ENCODE peak calls at places on chromosomes 4 and X, in four cellular contexts. J is trophoblast cell, Y is thoracic aorta, V is uterus. F is an unnamed sample. For H3K36me3, the result is how much of the 10 kb centered on the place peaks cover.

GRCh38 chr4:116636917-116637316 is 448.5 kb downstream of the TRAM1L1 start:
- DNase-seq in J (no peak), Y (no peak), V (no peak), F (no peak)

GRCh38 chrX:119880552-119881437 is 9.2 kb downstream of the NDUFA1 start:
- DNase-seq in J (peak), Y (no peak), V (no peak), F (no peak)

GRCh38 chrX:17535229-17535628 is 160.2 kb downstream of the NHS start:
- DNase-seq in J (peak), Y (no peak), V (no peak), F (no peak)

GRCh38 chr4:133150643-133151300 is 1.7 kb downstream of the PCDH10 start:
- DNase-seq in J (no peak), Y (no peak), V (peak), F (no peak)

GRCh38 chr4:9954468-9954867 is 66.8 kb downstream of the SLC2A9 start:
- DNase-seq in J (no peak), Y (no peak), V (no peak), F (no peak)

GRCh38 chr4:158295053-158295452 is 84.8 kb downstream of the TMEM144 start:
- DNase-seq in J (peak), Y (no peak), V (no peak), F (no peak)

GRCh38 chr4:147599764-147600163 is 17.4 kb upstream of the TMEM184C start:
- DNase-seq in J (peak), Y (no peak), V (no peak), F (no peak)

GRCh38 chr4:82601242-82602015 is 39.6 kb upstream of the TMEM150C start:
- DNase-seq in J (no peak), Y (no peak), V (no peak), F (no peak)

GRCh38 chrX:109347618-109348017 is 134.3 kb downstream of the GUCY2F start:
- DNase-seq in J (no peak), Y (no peak), V (no peak), F (no peak)

GRCh38 chrX:49072712-49073095 is 1.1 kb downstream of the PRAF2 start:
- DNase-seq in J (no peak), Y (no peak), V (no peak), F (no peak)

GRCh38 chr4:136803430-136803829 is 728.9 kb downstream of the PCDH18 start:
- DNase-seq in J (no peak), Y (no peak), V (no peak), F (no peak)

GRCh38 chr4:148651991-148652390 is 209.8 kb upstream of the NR3C2 start:
- DNase-seq in J (peak), Y (no peak), V (no peak), F (no peak)

GRCh38 chrX:16839852-16840460 is 30.2 kb downstream of the RBBP7 start:
- DNase-seq in J (peak), Y (no peak), V (peak), F (no peak)

GRCh38 chr4:145155268-145155870 is 25.0 kb downstream of the OTUD4 start:
- DNase-seq in J (no peak), Y (no peak), V (no peak), F (no peak)

GRCh38 chr4:7434766-7435150 is at the start of gene PSAPL1:
- DNase-seq in J (peak), Y (no peak), V (no peak), F (no peak)

GRCh38 chr4:61094854-61095598 is 105.1 kb upstream of the ADGRL3 start:
- DNase-seq in J (peak), Y (no peak), V (no peak), F (no peak)

GRCh38 chr4:112704991-112705845 is 68.3 kb downstream of the LARP7 start:
- DNase-seq in J (peak), Y (peak), V (peak), F (no peak)

GRCh38 chr4:117010695-117011094 is 74.7 kb downstream of the TRAM1L1 start:
- DNase-seq in J (no peak), Y (no peak), V (no peak), F (no peak)

GRCh38 chrX:71846429-71846828 is 64.2 kb upstream of the NHSL2 start:
- DNase-seq in J (no peak), Y (no peak), V (no peak), F (no peak)

GRCh38 chr4:15034071-15034764 is 31.9 kb downstream of the CPEB2 start:
- DNase-seq in J (peak), Y (no peak), V (no peak), F (no peak)

GRCh38 chr4:73257995-73258667 is 467 bp downstream of the ANKRD17 start:
- DNase-seq in J (peak), Y (peak), V (peak), F (no peak)

GRCh38 chr4:158259955-158260575 is 49.8 kb downstream of the TMEM144 start:
- DNase-seq in J (no peak), Y (no peak), V (no peak), F (no peak)

GRCh38 chrX:20393944-20394343 is 127.2 kb upstream of the RPS6KA3 start:
- DNase-seq in J (no peak), Y (no peak), V (no peak), F (no peak)

DNA sequence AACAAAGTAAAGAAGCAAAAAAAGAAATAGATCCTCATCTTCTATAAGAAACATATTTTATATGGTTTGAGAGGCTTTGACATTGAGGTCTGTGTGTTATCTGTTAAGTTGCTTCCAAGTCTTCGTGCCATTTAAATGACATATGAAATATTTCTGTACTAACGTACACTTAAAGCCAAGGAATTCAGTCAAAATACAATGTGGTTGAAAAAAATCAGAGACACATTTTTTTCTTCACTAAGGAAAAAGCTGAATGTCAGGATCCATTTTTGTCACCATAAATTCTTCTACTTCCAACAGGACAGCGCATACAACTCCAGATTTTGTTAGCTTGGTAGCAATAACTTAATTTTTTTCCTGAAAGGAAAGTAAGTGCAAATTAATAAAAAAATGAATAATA is 168.5 kb downstream of the FAT4 start:
- DNase-seq in J (no peak), Y (no peak), V (no peak), F (no peak)
- H3K4me3 ChIP-seq in J (no peak), Y (no peak), V (no peak), F (no peak)

GRCh38 chr4:139525414-139525813 is 30.6 kb downstream of the SETD7 start:
- DNase-seq in J (no peak), Y (no peak), V (no peak), F (no peak)

GRCh38 chr4:139521764-139522373 is 34.1 kb downstream of the SETD7 start:
- DNase-seq in J (no peak), Y (no peak), V (no peak), F (no peak)

GRCh38 chr4:139523076-139523475 is 32.9 kb downstream of the SETD7 start:
- DNase-seq in J (no peak), Y (no peak), V (no peak), F (no peak)

GRCh38 chr4:139524062-139524631 is 31.9 kb downstream of the SETD7 start:
- DNase-seq in J (peak), Y (no peak), V (no peak), F (no peak)

GRCh38 chr4:139522457-139522856 is 33.6 kb downstream of the SETD7 start:
- DNase-seq in J (no peak), Y (no peak), V (no peak), F (no peak)
- H3K36me3 ChIP-seq in J (under half), Y (under half), V (under half), F (under half)

GRCh38 chr4:725368-726234 is 20.0 kb downstream of the PCGF3 start:
- DNase-seq in J (no peak), Y (no peak), V (no peak), F (no peak)
- H3K4me3 ChIP-seq in J (no peak), Y (no peak), V (no peak), F (no peak)

GRCh38 chr4:78480286-78480685 is 71.3 kb upstream of the ANXA3 start:
- DNase-seq in J (no peak), Y (no peak), V (no peak), F (no peak)
- H3K36me3 ChIP-seq in J (under half), Y (under half), V (under half), F (under half)

GRCh38 chr4:92304073-92304472 is 307 bp downstream of the GRID2 start:
- DNase-seq in J (no peak), Y (no peak), V (no peak), F (no peak)
- H3K4me3 ChIP-seq in J (no peak), Y (peak), V (no peak), F (no peak)

GRCh38 chrX:10450229-10450958 is 170.0 kb downstream of the MID1 start:
- DNase-seq in J (no peak), Y (no peak), V (no peak), F (no peak)
- H3K36me3 ChIP-seq in J (under half), Y (under half), V (under half), F (under half)

DNA sequence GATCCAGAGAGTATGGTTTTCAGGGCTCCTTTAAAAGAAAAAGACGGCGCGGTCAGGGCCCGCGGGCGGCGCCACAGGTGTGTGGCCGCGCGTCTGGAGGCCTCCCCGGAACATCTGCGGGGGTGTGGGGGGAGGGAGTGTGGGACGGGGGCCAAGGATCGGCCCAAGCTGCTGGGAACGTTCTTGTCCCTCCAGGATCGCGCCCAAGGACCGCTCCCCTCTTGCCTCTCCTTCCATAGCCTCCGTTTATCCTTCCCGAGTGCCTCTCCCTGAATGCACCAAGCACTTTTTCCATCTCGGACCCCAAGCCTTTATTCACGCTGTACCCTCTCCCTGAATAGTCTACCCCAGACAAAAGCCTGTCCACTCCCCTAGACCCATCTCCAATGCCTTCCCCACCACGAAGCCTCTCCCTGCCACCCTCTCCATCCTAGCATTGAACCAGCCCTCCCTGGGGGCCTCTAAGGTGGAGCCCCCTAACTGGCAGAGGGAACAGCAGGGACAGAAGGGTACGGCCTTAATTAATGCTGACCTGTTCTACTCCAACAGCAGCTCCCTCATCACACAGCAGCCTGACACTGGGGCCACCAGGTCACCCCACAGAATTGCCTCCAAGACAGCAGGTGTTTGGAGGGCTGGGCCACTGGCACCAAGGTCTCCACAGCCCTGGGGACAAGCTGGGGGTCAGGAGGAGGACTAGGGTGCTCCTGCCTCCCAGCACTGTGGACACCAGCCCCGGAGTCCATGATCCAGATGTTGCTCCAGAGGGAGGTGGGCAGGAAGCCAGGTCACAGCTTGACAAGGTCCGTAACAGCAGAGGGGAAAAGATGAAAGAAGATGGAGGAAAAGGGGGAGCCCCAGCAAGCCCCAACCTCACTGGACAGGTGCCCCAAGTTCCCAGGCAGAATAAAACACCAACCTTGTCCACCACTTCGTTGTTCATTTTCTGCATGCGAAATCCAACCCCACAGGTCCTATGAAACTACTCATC is 3.9 kb downstream of the CRMP1 start:
- DNase-seq in J (no peak), Y (no peak), V (no peak), F (no peak)
- H3K4me3 ChIP-seq in J (no peak), Y (peak), V (peak), F (no peak)